ENCODE peak calls at places on chromosomes 13 and 19, in ten cellular contexts. I is ELR, G is AG20443, Y is nephron progenitor cell, W is HT-29, D is cardiac muscle cell, E is pancreas, B is cardiac fibroblast, Q is hypothalamus, K is lower lobe of right lung. U is an unnamed sample.

GRCh38 chr13:66344770-66345367 is 885.3 kb downstream of the PCDH9 start:
- DNase-seq in I (no peak), G (no peak), Y (no peak), W (no peak), D (no peak), E (no peak), B (no peak), Q (no peak), K (no peak), U (no peak)

GRCh38 chr13:25253702-25254101 is 33.6 kb downstream of the MTMR6 start:
- DNase-seq in I (no peak), G (peak; percentile 21), Y (no peak), W (no peak), D (no peak), E (no peak), B (peak; percentile 6), Q (no peak), K (no peak), U (no peak)

GRCh38 chr13:66506979-66507378 is 723.2 kb downstream of the PCDH9 start:
- DNase-seq in I (no peak), G (no peak), Y (no peak), W (no peak), D (no peak), E (no peak), B (peak; percentile 4), Q (no peak), K (no peak), U (no peak)

GRCh38 chr13:51542358-51542972 is 41.8 kb upstream of the WDFY2 start:
- DNase-seq in I (no peak), G (no peak), Y (peak; percentile 16), W (peak; percentile 37), D (peak; percentile 20), E (no peak), B (peak; percentile 35), Q (no peak), K (no peak), U (no peak)

GRCh38 chr19:55688422-55689218 is 13.6 kb downstream of the EPN1 start:
- DNase-seq in I (no peak), G (no peak), Y (peak; percentile 28), W (peak; percentile 88), D (no peak), E (peak; percentile 31), B (no peak), Q (no peak), K (peak; percentile 36), U (no peak)

GRCh38 chr13:30751183-30751933 is 16.0 kb downstream of the ALOX5AP start:
- DNase-seq in I (no peak), G (no peak), Y (no peak), W (no peak), D (no peak), E (no peak), B (no peak), Q (no peak), K (no peak), U (no peak)

GRCh38 chr13:110448230-110448629 is 113.3 kb downstream of the RAB20 start:
- DNase-seq in I (peak; percentile 96), G (peak; percentile 41), Y (no peak), W (peak; percentile 56), D (peak; percentile 14), E (no peak), B (peak; percentile 49), Q (no peak), K (no peak), U (peak; percentile 29)

GRCh38 chr19:48623556-48624066 is 4.3 kb downstream of the SPHK2 start:
- DNase-seq in I (no peak), G (no peak), Y (no peak), W (peak; percentile 33), D (no peak), E (no peak), B (no peak), Q (no peak), K (no peak), U (no peak)

GRCh38 chr13:94345374-94346195 is 133.9 kb downstream of the DCT start:
- DNase-seq in I (peak; percentile 38), G (no peak), Y (no peak), W (peak; percentile 17), D (peak; percentile 32), E (no peak), B (peak; percentile 70), Q (no peak), K (no peak), U (peak; percentile 22)

GRCh38 chr19:33193864-33194362 is at the start of gene LRP3:
- DNase-seq in I (peak; percentile 13), G (peak; percentile 68), Y (peak; percentile 78), W (no peak), D (peak; percentile 84), E (peak; percentile 63), B (peak; percentile 47), Q (no peak), K (peak; percentile 54), U (peak; percentile 53)

GRCh38 chr19:54560881-54561385 is 12.7 kb upstream of the LILRA2 start:
- DNase-seq in I (peak; percentile 7), G (no peak), Y (no peak), W (no peak), D (no peak), E (no peak), B (no peak), Q (no peak), K (no peak), U (no peak)

U was measured in AG08395.